ENCODE peak calls at places on chromosomes 6 and 20, in six cellular contexts. V is A549, C is IMR-90, W is HepG2, A is SK-N-SH, Z is K562. P is an unnamed sample.

GRCh38 chr6:159646731-159647130 is 46.3 kb downstream of the SOD2 start:
- DNase-seq in V (no peak), C (peak; percentile 55), W (no peak), A (no peak), Z (no peak), P (peak; percentile 63)

GRCh38 chr6:119348308-119349040 is 1.1 kb downstream of the MAN1A1 start:
- DNase-seq in Z (peak; percentile 34), C (peak; percentile 29), V (no peak), A (peak; percentile 82), W (peak; percentile 80), P (no peak)

GRCh38 chr20:52049001-52049731 is 142.4 kb downstream of the ZFP64 start:
- DNase-seq in A (no peak), Z (no peak), V (no peak), W (no peak), C (peak; percentile 27), P (no peak)

GRCh38 chr6:167795321-167795811 is 31.3 kb upstream of the AFDN start:
- DNase-seq in Z (no peak), C (no peak), W (no peak), A (no peak), V (no peak), P (no peak)

GRCh38 chr6:150721411-150722266 is 122.0 kb downstream of the PLEKHG1 start:
- DNase-seq in V (no peak), W (no peak), Z (no peak), A (no peak), C (no peak), P (no peak)

GRCh38 chr6:42093582-42094329 is 43.4 kb downstream of the TAF8 start:
- DNase-seq in A (no peak), W (peak; percentile 64), Z (peak; percentile 73), C (no peak), V (no peak), P (no peak)

GRCh38 chr6:37731888-37732287 is 34.2 kb upstream of the MDGA1 start:
- DNase-seq in A (no peak), W (no peak), Z (peak; percentile 82), V (peak; percentile 19), C (no peak), P (peak; percentile 39)

GRCh38 chr6:135428078-135428477 is 69.5 kb downstream of the AHI1 start:
- DNase-seq in A (no peak), Z (no peak), V (no peak), C (no peak), W (no peak), P (no peak)

GRCh38 chr6:90362273-90362672 is 65.6 kb upstream of the BACH2 start:
- DNase-seq in W (no peak), A (no peak), C (peak; percentile 75), V (no peak), Z (no peak), P (no peak)

GRCh38 chr20:4542270-4542669 is 179.4 kb upstream of the PRND start:
- DNase-seq in A (no peak), V (no peak), W (no peak), Z (no peak), C (no peak), P (no peak)

GRCh38 chr6:149318581-149319286 is 1.2 kb downstream of the TAB2 start:
- DNase-seq in Z (no peak), A (peak; percentile 9), C (no peak), V (no peak), W (peak; percentile 21), P (no peak)

GRCh38 chr20:43017241-43018030 is 172.3 kb downstream of the PTPRT start:
- DNase-seq in W (no peak), C (no peak), Z (no peak), V (no peak), A (no peak), P (no peak)

GRCh38 chr6:125835221-125835744 is 44.5 kb downstream of the NCOA7 start:
- DNase-seq in A (no peak), W (no peak), V (no peak), C (peak; percentile 75), Z (no peak), P (no peak)

GRCh38 chr6:111894272-111894671 is 21.0 kb upstream of the FYN start:
- DNase-seq in Z (no peak), C (peak; percentile 67), V (no peak), W (no peak), A (no peak), P (no peak)

GRCh38 chr6:166346449-166346848 is 4.1 kb upstream of the SFT2D1 start:
- DNase-seq in Z (no peak), V (no peak), W (no peak), A (no peak), C (no peak), P (no peak)

DNA sequence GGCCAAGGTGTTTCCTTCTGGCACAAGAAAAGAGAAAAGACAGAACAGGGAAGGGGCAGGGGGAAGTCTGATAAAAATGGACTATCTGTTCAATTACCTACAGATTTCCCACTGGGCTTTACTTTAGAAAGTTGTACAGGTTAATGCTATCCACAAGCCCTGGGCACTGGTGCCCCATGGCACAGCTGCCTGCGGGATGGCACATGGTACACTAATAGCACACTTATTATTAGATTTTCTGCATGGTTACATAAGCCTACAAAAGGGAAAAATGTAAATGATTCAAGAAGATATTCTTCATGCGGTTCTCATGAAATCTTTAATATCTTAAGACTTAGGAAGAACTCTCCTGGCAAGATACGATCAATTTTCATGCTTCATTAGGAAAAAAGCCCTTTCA is 137.4 kb downstream of the GMPR start:
- DNase-seq in V (no peak), Z (no peak), C (no peak), A (no peak), W (no peak), P (no peak)
- TF ChIP-seq SMC3 in V (no peak), Z (no peak), C (no peak), A (no peak), W (no peak), P (no peak)

GRCh38 chr20:58984691-58985090 is 3.6 kb downstream of the NELFCD start:
- DNase-seq in C (no peak), Z (no peak), A (no peak), W (no peak), V (no peak), P (no peak)

GRCh38 chr20:58981564-58982364 is 708 bp downstream of the NELFCD start:
- DNase-seq in C (peak; percentile 6), V (peak; percentile 31), W (peak; percentile 35), A (peak; percentile 47), Z (peak; percentile 39), P (no peak)

GRCh38 chr20:58985656-58986055 is 4.6 kb downstream of the NELFCD start:
- DNase-seq in V (no peak), W (no peak), A (no peak), C (no peak), Z (no peak), P (no peak)

GRCh38 chr20:58980711-58981563 is at the start of gene NELFCD:
- DNase-seq in C (peak; percentile 73), V (peak; percentile 90), W (peak; percentile 90), A (peak; percentile 100), Z (peak; percentile 99), P (no peak)

GRCh38 chr20:58982406-58983114 is 1.5 kb downstream of the NELFCD start:
- DNase-seq in Z (no peak), C (no peak), V (no peak), W (no peak), A (no peak), P (no peak)
- TF ChIP-seq SMC3 in Z (no peak), C (no peak), V (no peak), W (no peak), A (no peak), P (no peak)

GRCh38 chr20:20161611-20162010 is 109.3 kb downstream of the CFAP61 start:
- DNase-seq in C (no peak), V (no peak), A (no peak), W (no peak), Z (no peak), P (no peak)
- TF ChIP-seq SMC3 in C (no peak), V (no peak), A (no peak), W (no peak), Z (no peak), P (no peak)

GRCh38 chr6:81881660-81882059 is 129.2 kb upstream of the TENT5A start:
- DNase-seq in A (no peak), W (no peak), V (no peak), Z (no peak), C (no peak), P (no peak)
- TF ChIP-seq SMC3 in A (no peak), W (no peak), V (no peak), Z (no peak), C (no peak), P (no peak)

DNA sequence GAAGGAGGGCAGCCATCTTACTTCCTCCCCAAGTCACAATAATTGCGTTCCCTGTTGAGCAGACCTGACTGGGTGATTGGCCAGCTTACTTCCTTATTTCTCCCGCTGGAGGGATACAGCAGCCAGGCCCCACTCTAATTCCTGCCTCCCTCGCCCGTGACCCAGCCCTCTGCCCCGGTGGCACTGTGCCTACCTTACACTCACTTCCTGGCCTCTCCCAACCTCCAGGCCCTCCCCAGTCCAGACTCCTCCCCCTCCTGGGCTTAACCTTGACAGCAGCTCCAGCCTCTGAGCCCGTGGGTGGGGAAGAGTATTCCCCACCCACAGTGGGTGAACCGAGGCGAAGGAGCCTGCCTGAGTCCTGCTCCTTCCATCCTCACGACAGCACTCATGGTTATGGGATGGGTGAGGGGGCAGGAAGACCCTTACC is 3.0 kb downstream of the BAK1 start:
- DNase-seq in V (peak; percentile 29), A (no peak), C (no peak), W (no peak), Z (peak; percentile 46), P (no peak)
- TF ChIP-seq SMC3 in V (no peak), A (no peak), C (no peak), W (no peak), Z (no peak), P (no peak)

DNA sequence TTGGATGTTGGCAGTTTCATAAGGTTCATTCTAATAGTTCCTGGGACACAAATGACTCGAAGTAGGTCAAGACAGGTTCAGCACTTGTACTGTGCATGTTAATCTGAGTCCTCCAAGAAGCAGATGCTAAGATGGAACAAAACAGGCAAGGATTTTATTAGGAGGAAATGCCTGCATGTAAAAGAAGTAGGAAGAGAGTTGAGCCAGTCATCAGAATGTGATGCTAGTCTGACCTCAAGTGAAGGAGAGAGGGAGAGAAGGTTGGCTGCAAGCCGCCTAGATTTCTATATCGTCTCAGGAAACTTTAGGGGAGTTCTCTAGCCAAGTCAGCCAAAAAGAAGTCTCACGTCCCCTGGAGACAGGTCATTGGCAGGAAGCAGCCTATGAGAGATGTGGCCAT is 377.9 kb downstream of the CD109 start:
- DNase-seq in W (no peak), C (peak; percentile 60), Z (no peak), A (no peak), V (no peak), P (no peak)
- TF ChIP-seq SMC3 in W (no peak), C (no peak), Z (no peak), A (no peak), V (no peak), P (no peak)

GRCh38 chr20:10927936-10928860 is 254.4 kb upstream of the JAG1 start:
- DNase-seq in A (no peak), Z (no peak), C (no peak), W (no peak), V (no peak), P (no peak)

GRCh38 chr20:10927011-10927583 is 253.3 kb upstream of the JAG1 start:
- DNase-seq in V (no peak), Z (no peak), C (no peak), W (no peak), A (no peak), P (no peak)

GRCh38 chr20:10924628-10925266 is 250.9 kb upstream of the JAG1 start:
- DNase-seq in A (no peak), W (no peak), C (peak; percentile 89), Z (no peak), V (peak; percentile 82), P (no peak)

GRCh38 chr20:10922941-10923340 is 249.1 kb upstream of the JAG1 start:
- DNase-seq in C (peak; percentile 96), A (no peak), V (peak; percentile 57), Z (no peak), W (no peak), P (no peak)

GRCh38 chr20:10925767-10926166 is 252.0 kb upstream of the JAG1 start:
- DNase-seq in A (no peak), W (no peak), Z (no peak), C (peak; percentile 49), V (no peak), P (no peak)
- TF ChIP-seq SMC3 in A (no peak), W (no peak), Z (no peak), C (no peak), V (no peak), P (no peak)

P was measured in GM12878.